ENCODE peak calls at places on chromosomes 1 and 21, in six cellular contexts. F is SHP77, U is fibroblast of the conjunctiva, N is aorta, H is right atrium auricular region, Q is EH. V is an unnamed sample.

GRCh38 chr1:22318279-22318983 is 133.2 kb upstream of the ZBTB40 start:
- DNase-seq in U (no peak), F (peak), Q (no peak), H (no peak), N (no peak), V (no peak)

GRCh38 chr1:161494069-161494735 is 11.1 kb upstream of the FCGR2A start:
- DNase-seq in Q (no peak), H (no peak), F (no peak), N (no peak), U (no peak), V (no peak)

GRCh38 chr1:114113801-114114750 is 39.6 kb downstream of the SYT6 start:
- DNase-seq in N (peak), F (no peak), H (no peak), U (no peak), Q (peak), V (no peak)

GRCh38 chr1:8342325-8342724 is 24.4 kb downstream of the SLC45A1 start:
- DNase-seq in U (no peak), F (no peak), N (no peak), H (no peak), Q (peak), V (peak)

GRCh38 chr1:80917826-80918225 is 882.9 kb upstream of the ADGRL2 start:
- DNase-seq in U (no peak), Q (no peak), F (no peak), N (no peak), H (no peak), V (peak)

GRCh38 chr21:21806711-21807597 is 808.7 kb downstream of the NCAM2 start:
- DNase-seq in N (no peak), F (no peak), Q (peak), H (no peak), U (no peak), V (no peak)

GRCh38 chr1:179036844-179037465 is 11.3 kb downstream of the FAM20B start:
- DNase-seq in U (no peak), Q (peak), N (no peak), F (no peak), H (no peak), V (peak)

GRCh38 chr1:16119926-16120325 is 35.9 kb downstream of the EPHA2 start:
- DNase-seq in F (no peak), N (peak), H (no peak), Q (no peak), U (no peak), V (no peak)

V was measured in mesenchymal stem cell.